ENCODE peak calls at places on chromosome 2, in ten cellular contexts. P is epithelial cell of esophagus; F is AG09309; O is mesendoderm; K is fibroblast of lung; T is effector memory CD4-positive, alpha-beta T cell; Q is MG63; X is hepatocyte; V is fibroblast of pulmonary artery; M is adipocyte. N is an unnamed sample.

GRCh38 chr2:133609664-133610063 is 41.4 kb upstream of the NCKAP5 start:
- DNase-seq in X (no peak), P (peak; percentile 24), F (no peak), O (no peak), V (no peak), M (no peak), Q (no peak), K (no peak), T (no peak), N (no peak)

GRCh38 chr2:150976604-150977003 is 285.1 kb downstream of the RBM43 start:
- DNase-seq in P (no peak), K (no peak), T (no peak), O (no peak), V (no peak), M (no peak), X (no peak), Q (no peak), F (no peak), N (no peak)

GRCh38 chr2:43273477-43273876 is 47.1 kb upstream of the ZFP36L2 start:
- DNase-seq in Q (peak; percentile 15), O (no peak), K (no peak), T (no peak), F (no peak), V (no peak), P (no peak), M (no peak), X (no peak), N (peak; percentile 32)

GRCh38 chr2:85911836-85912692 is 23.3 kb upstream of the ST3GAL5 start:
- DNase-seq in F (no peak), X (peak; percentile 64), M (peak; percentile 79), V (peak; percentile 86), Q (peak; percentile 95), T (no peak), O (no peak), K (peak; percentile 36), P (peak; percentile 99), N (peak; percentile 87)

GRCh38 chr2:152924722-152925121 is 206.3 kb downstream of the ARL6IP6 start:
- DNase-seq in F (no peak), M (no peak), O (peak; percentile 3), X (no peak), V (no peak), P (peak; percentile 92), Q (peak; percentile 64), T (no peak), K (no peak), N (no peak)

GRCh38 chr2:29281585-29281984 is 166.4 kb downstream of the CLIP4 start:
- DNase-seq in Q (peak; percentile 96), O (no peak), X (peak; percentile 51), T (no peak), F (no peak), K (peak; percentile 26), M (peak; percentile 66), P (peak; percentile 50), V (peak; percentile 63), N (peak; percentile 67)

GRCh38 chr2:174631009-174631981 is 33.7 kb upstream of the WIPF1 start:
- DNase-seq in V (peak; percentile 86), Q (no peak), P (no peak), T (no peak), M (peak; percentile 90), O (no peak), F (peak; percentile 76), K (peak; percentile 20), X (no peak), N (peak; percentile 91)

GRCh38 chr2:230218411-230218810 is 1.4 kb downstream of the SP110 start:
- DNase-seq in T (no peak), P (peak; percentile 25), M (peak; percentile 17), O (no peak), V (no peak), X (no peak), K (no peak), F (no peak), Q (no peak), N (no peak)

GRCh38 chr2:100718065-100718570 is 101.8 kb upstream of the NPAS2 start:
- DNase-seq in T (no peak), P (no peak), X (peak; percentile 34), O (no peak), Q (no peak), V (no peak), F (no peak), K (no peak), M (no peak), N (no peak)

GRCh38 chr2:227655454-227655853 is 11.2 kb upstream of the SCYGR5 start:
- DNase-seq in P (peak; percentile 91), Q (peak; percentile 60), X (peak; percentile 58), K (peak; percentile 93), M (peak; percentile 94), F (peak; percentile 66), V (peak; percentile 92), O (no peak), T (no peak), N (peak; percentile 94)

GRCh38 chr2:74715880-74716279 is 61.8 kb downstream of the SEMA4F start:
- DNase-seq in P (no peak), O (no peak), Q (no peak), V (no peak), F (no peak), X (no peak), M (no peak), T (no peak), K (no peak), N (no peak)
- H3K4me3 ChIP-seq in P (peak overlapping the region; percentile 54), O (no peak overlapping the region), Q (peak overlapping the region; percentile 45), V (peak overlapping the region; percentile 56), F (peak overlapping the region; percentile 47), X (no peak overlapping the region), M (peak overlapping the region; percentile 76), T (peak overlapping the region; percentile 52), K (peak overlapping the region; percentile 43), N (peak overlapping the region; percentile 59)

DNA sequence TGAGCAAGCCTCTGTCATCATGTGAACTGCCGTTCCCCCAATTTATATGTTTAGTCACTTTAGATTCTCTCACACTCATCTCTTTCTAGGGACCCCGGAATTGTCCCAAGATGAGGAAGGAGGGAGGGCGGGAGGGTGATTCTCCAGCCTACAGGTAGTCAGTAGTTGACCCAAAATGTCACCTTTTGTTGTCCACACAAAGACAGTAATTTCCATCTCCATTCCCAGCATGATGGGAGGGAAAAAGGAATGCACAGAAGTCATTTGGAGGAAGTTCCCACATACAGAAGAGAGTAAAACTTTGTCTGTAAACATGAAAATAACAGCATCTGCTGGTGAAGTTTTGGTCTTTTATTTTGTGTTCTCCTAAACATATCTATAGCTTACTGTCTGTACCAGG is 222.9 kb downstream of the KLHL29 start:
- DNase-seq in M (no peak), Q (no peak), O (no peak), V (no peak), X (no peak), F (no peak), P (no peak), K (no peak), T (no peak), N (no peak)
- H3K4me3 ChIP-seq in M (no peak overlapping the region), Q (no peak overlapping the region), O (no peak overlapping the region), V (no peak overlapping the region), X (no peak overlapping the region), F (no peak overlapping the region), P (no peak overlapping the region), K (no peak overlapping the region), T (no peak overlapping the region), N (no peak overlapping the region)

GRCh38 chr2:47656715-47657600 is 126.0 kb upstream of the MSH6 start:
- DNase-seq in K (no peak), X (no peak), M (no peak), V (peak; percentile 16), F (no peak), T (no peak), Q (no peak), P (peak; percentile 47), O (no peak), N (no peak)
- H3K4me3 ChIP-seq in K (no peak overlapping the region), X (no peak overlapping the region), M (no peak overlapping the region), V (no peak overlapping the region), F (no peak overlapping the region), T (no peak overlapping the region), Q (no peak overlapping the region), P (no peak overlapping the region), O (no peak overlapping the region), N (no peak overlapping the region)

GRCh38 chr2:231530099-231531085 is at the start of gene NMUR1:
- DNase-seq in F (no peak), K (peak; percentile 10), T (peak; percentile 64), M (peak; percentile 67), X (peak; percentile 72), Q (peak; percentile 48), O (peak; percentile 74), V (no peak), P (peak; percentile 25), N (no peak)
- H3K4me3 ChIP-seq in F (no peak within 1 kb of the TSS), K (no peak within 1 kb of the TSS), T (peak within 1 kb of the TSS; percentile 47), M (peak within 1 kb of the TSS; percentile 63), X (no peak within 1 kb of the TSS), Q (peak within 1 kb of the TSS; percentile 18), O (no peak within 1 kb of the TSS), V (no peak within 1 kb of the TSS), P (no peak within 1 kb of the TSS), N (peak within 1 kb of the TSS; percentile 22)

DNA sequence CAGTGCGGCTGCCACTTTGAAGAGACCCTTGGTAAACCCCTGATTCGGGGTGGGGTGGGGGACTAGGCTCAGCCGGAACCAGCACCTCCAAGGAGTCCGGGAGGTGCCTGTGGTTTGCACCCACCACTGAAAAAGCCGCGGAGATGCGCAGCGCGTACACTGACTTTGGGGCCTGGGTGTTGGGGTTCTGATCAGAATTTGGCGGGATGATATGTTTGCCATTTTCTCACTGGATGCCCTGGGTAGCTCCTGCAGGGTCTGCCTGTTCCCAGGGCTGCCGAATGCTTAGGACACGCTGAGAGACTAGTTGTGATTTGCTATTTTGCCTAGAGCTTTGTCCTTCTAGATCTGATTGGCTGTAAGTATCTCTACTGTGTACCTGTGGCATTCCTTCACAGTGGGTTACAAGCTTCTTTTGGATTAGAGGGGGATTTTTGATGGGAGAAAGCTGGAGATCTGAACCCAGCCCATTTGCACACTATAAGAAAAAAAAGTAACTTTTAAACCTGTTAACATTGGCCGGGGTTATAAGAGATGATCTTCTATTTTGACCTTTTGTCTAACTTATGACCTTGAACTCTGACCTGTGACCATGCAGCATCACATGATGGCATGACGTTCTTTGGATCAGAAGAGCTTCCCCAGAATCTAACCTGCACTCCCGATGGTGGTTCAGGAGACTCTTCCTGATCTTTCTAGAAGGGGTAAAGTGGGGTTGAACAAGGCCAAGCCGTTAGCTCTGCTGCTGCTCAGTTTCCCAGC is 1.6 kb downstream of the KCNE4 start:
- DNase-seq in M (no peak), P (no peak), O (peak; percentile 43), V (no peak), F (no peak), K (no peak), Q (no peak), T (no peak), X (no peak), N (peak; percentile 62)
- H3K4me3 ChIP-seq in M (peak overlapping the region; percentile 88), P (no peak overlapping the region), O (no peak overlapping the region), V (peak overlapping the region; percentile 56), F (peak overlapping the region; percentile 53), K (peak overlapping the region; percentile 73), Q (peak overlapping the region; percentile 47), T (no peak overlapping the region), X (no peak overlapping the region), N (peak overlapping the region; percentile 80)